ENCODE peak calls at places on chromosomes 6 and 20, in nine cellular contexts. J is testis; K is breast epithelium; P is MV-4-11; I is GM19239; L is T-helper 1 cell; O is NCI-H1930; W is SW 1271; V is naive thymus-derived CD4-positive, alpha-beta T cell. Y is an unnamed sample.

GRCh38 chr20:8454137-8454712 is 322.2 kb downstream of the PLCB1 start:
- DNase-seq in J (peak), K (no peak), P (peak), I (no peak), L (peak), O (no peak), W (peak), V (no peak), Y (peak)

GRCh38 chr6:37819802-37820712 is 530 bp downstream of the ZFAND3 start:
- DNase-seq in J (peak), K (peak), P (peak), I (no peak), L (peak), O (no peak), W (peak), V (peak), Y (peak)

GRCh38 chr20:1124416-1124815 is 6.0 kb downstream of the PSMF1 start:
- DNase-seq in J (no peak), K (no peak), P (no peak), I (no peak), L (no peak), O (no peak), W (no peak), V (no peak), Y (no peak)

GRCh38 chr6:79570129-79570801 is 33.0 kb upstream of the LCA5 start:
- DNase-seq in J (no peak), K (no peak), P (no peak), I (no peak), L (no peak), O (no peak), W (no peak), V (no peak), Y (no peak)

GRCh38 chr6:47153066-47153755 is 111.1 kb upstream of the ADGRF1 start:
- DNase-seq in J (no peak), K (no peak), P (peak), I (no peak), L (no peak), O (no peak), W (peak), V (no peak), Y (no peak)

GRCh38 chr20:64131406-64131805 is 24.0 kb upstream of the NPBWR2 start:
- DNase-seq in J (peak), K (no peak), P (no peak), I (no peak), L (no peak), O (peak), W (peak), V (no peak), Y (no peak)

GRCh38 chr6:75479712-75480111 is 13.9 kb downstream of the FILIP1 start:
- DNase-seq in J (no peak), K (no peak), P (no peak), I (no peak), L (no peak), O (no peak), W (no peak), V (no peak), Y (no peak)

GRCh38 chr20:25352746-25353145 is 37.9 kb downstream of the ABHD12 start:
- DNase-seq in J (no peak), K (no peak), P (no peak), I (no peak), L (no peak), O (no peak), W (no peak), V (no peak), Y (no peak)

GRCh38 chr20:1685304-1686052 is 27.9 kb upstream of the SIRPG start:
- DNase-seq in J (no peak), K (no peak), P (peak), I (no peak), L (no peak), O (no peak), W (no peak), V (peak), Y (no peak)

GRCh38 chr6:163872335-163872734 is 457.8 kb downstream of the QKI start:
- DNase-seq in J (no peak), K (no peak), P (no peak), I (no peak), L (no peak), O (no peak), W (no peak), V (no peak), Y (no peak)

GRCh38 chr6:19715166-19715558 is 122.0 kb upstream of the ID4 start:
- DNase-seq in J (no peak), K (no peak), P (no peak), I (no peak), L (no peak), O (no peak), W (no peak), V (no peak), Y (no peak)

GRCh38 chr20:62621251-62622110 is 20.8 kb upstream of the SLCO4A1 start:
- DNase-seq in J (no peak), K (no peak), P (no peak), I (no peak), L (no peak), O (no peak), W (no peak), V (no peak), Y (no peak)

GRCh38 chr6:389622-390021 is 1.9 kb upstream of the IRF4 start:
- DNase-seq in J (no peak), K (no peak), P (peak), I (no peak), L (peak), O (no peak), W (no peak), V (peak), Y (no peak)

GRCh38 chr6:43744931-43745727 is 24.9 kb upstream of the VEGFA start:
- DNase-seq in J (no peak), K (no peak), P (no peak), I (no peak), L (no peak), O (no peak), W (no peak), V (no peak), Y (no peak)

GRCh38 chr6:105111871-105112270 is 67.9 kb downstream of the POPDC3 start:
- DNase-seq in J (no peak), K (no peak), P (no peak), I (no peak), L (no peak), O (no peak), W (no peak), V (no peak), Y (no peak)

GRCh38 chr6:96809119-96809518 is 28.2 kb downstream of the GPR63 start:
- DNase-seq in J (no peak), K (no peak), P (no peak), I (no peak), L (no peak), O (no peak), W (no peak), V (no peak), Y (peak)

GRCh38 chr20:15637971-15638754 is 935.1 kb downstream of the KIF16B start:
- DNase-seq in J (no peak), K (peak), P (no peak), I (no peak), L (no peak), O (no peak), W (no peak), V (no peak), Y (no peak)

GRCh38 chr6:57075092-57075491 is 14.9 kb upstream of the ZNF451 start:
- DNase-seq in J (no peak), K (no peak), P (no peak), I (no peak), L (no peak), O (no peak), W (no peak), V (no peak), Y (no peak)

GRCh38 chr6:106002005-106002404 is 84.1 kb upstream of the PRDM1 start:
- DNase-seq in J (no peak), K (no peak), P (no peak), I (no peak), L (no peak), O (no peak), W (no peak), V (no peak), Y (no peak)

GRCh38 chr6:46642928-46643751 is 9.5 kb downstream of the CYP39A1 start:
- DNase-seq in J (no peak), K (no peak), P (no peak), I (no peak), L (no peak), O (no peak), W (no peak), V (no peak), Y (no peak)

GRCh38 chr6:209432-210103 is 82.7 kb upstream of the DUSP22 start:
- DNase-seq in J (no peak), K (no peak), P (no peak), I (no peak), L (peak), O (no peak), W (no peak), V (no peak), Y (no peak)

Y was measured in OCI-M1.